ENCODE peak calls at places on chromosomes 6 and 20, in ten cellular contexts. O is K562, W is IMR-90, D is A549, L is body of pancreas, F is prostate gland, C is adrenal gland, X is stomach, H is breast epithelium, I is right lobe of liver. V is an unnamed sample.
A peak's percentile ranks its signal among the peaks of the same experiment; 100 is the strongest.

GRCh38 chr6:31396422-31397152 is 6.8 kb upstream of the MICA start:
- DNase-seq in O (peak; percentile 69), W (peak; percentile 70), D (peak; percentile 66), L (peak; percentile 88), F (peak; percentile 77), C (peak; percentile 90), X (peak; percentile 88), H (peak; percentile 87), I (peak; percentile 84), V (peak; percentile 70)

GRCh38 chr6:167078745-167079144 is 44.2 kb upstream of the CCR6 start:
- DNase-seq in O (no peak), W (no peak), D (no peak), L (no peak), F (no peak), C (no peak), X (no peak), H (no peak), I (no peak), V (no peak)

GRCh38 chr6:4776967-4777925 is 1.0 kb downstream of the CDYL start:
- DNase-seq in O (peak; percentile 59), W (peak; percentile 39), D (peak; percentile 26), L (peak; percentile 10), F (peak; percentile 4), C (peak; percentile 29), X (no peak), H (no peak), I (peak; percentile 52), V (no peak)

GRCh38 chr6:43910638-43911353 is 140.8 kb downstream of the VEGFA start:
- DNase-seq in O (no peak), W (peak; percentile 86), D (peak; percentile 42), L (no peak), F (no peak), C (no peak), X (no peak), H (no peak), I (no peak), V (no peak)

GRCh38 chr6:87869064-87869685 is 167.1 kb upstream of the AKIRIN2 start:
- DNase-seq in O (no peak), W (no peak), D (no peak), L (no peak), F (no peak), C (no peak), X (no peak), H (no peak), I (no peak), V (no peak)

GRCh38 chr6:46410330-46410953 is 80.8 kb downstream of the RCAN2 start:
- DNase-seq in O (peak; percentile 35), W (peak; percentile 42), D (no peak), L (peak; percentile 59), F (peak; percentile 9), C (peak; percentile 28), X (no peak), H (no peak), I (no peak), V (peak; percentile 26)

GRCh38 chr6:56821005-56821432 is 133.9 kb upstream of the BEND6 start:
- DNase-seq in O (no peak), W (no peak), D (no peak), L (no peak), F (no peak), C (no peak), X (no peak), H (no peak), I (no peak), V (no peak)

GRCh38 chr20:4776079-4776630 is 54.4 kb downstream of the PRND start:
- DNase-seq in O (no peak), W (no peak), D (no peak), L (no peak), F (no peak), C (no peak), X (no peak), H (no peak), I (peak; percentile 71), V (no peak)

DNA sequence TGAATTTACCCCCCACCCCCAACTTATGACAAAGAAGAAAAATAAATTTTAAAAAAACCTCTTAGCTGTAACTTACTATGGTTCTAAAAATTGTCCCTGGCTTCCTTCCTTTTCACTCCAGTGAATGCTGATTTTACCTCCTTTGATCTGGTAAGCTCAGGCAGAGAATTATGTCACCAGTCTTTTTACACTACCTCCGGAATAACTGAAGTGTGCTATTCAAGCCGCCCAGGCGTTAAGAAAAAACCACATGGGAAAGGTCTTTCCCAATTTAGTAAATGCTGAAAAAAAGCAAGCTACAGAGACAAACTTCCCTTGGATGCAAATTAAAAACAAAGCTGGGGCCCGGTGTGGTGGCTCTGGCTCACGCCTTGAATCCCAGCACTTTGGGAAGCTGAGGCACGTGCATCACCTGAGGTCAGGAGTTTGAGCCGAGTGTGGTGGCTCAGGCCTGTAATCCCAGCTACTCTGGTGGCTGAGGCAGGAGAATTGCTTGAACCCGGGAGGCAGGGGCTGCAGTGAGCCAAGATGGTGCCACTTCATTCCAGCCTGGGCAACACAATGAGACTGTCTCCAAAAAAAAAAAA is 12.4 kb downstream of the SNX5 start:
- DNase-seq in O (no peak), W (no peak), D (no peak), L (no peak), F (no peak), C (no peak), X (no peak), H (no peak), I (no peak), V (no peak)
- H3K4me1 ChIP-seq in O (peaks cover 31% of the 10 kb centered on the region), W (peaks cover 21% of the 10 kb centered on the region), D (peaks cover 40% of the 10 kb centered on the region), L (peaks cover 36% of the 10 kb centered on the region), F (no peaks in the 10 kb centered on the region), C (peaks cover 30% of the 10 kb centered on the region), X (peaks cover 71% of the 10 kb centered on the region), H (no peaks in the 10 kb centered on the region), I (peaks cover 44% of the 10 kb centered on the region), V (peaks cover 50% of the 10 kb centered on the region)

GRCh38 chr20:57465486-57465885 is 59.5 kb downstream of the CTCFL start:
- DNase-seq in O (no peak), W (no peak), D (no peak), L (no peak), F (no peak), C (no peak), X (no peak), H (no peak), I (no peak), V (no peak)

GRCh38 chr20:57465943-57466342 is 59.0 kb downstream of the CTCFL start:
- DNase-seq in O (peak; percentile 63), W (no peak), D (no peak), L (no peak), F (no peak), C (no peak), X (no peak), H (no peak), I (no peak), V (no peak)

GRCh38 chr20:57462781-57463180 is 62.2 kb downstream of the CTCFL start:
- DNase-seq in O (no peak), W (no peak), D (no peak), L (no peak), F (no peak), C (no peak), X (no peak), H (no peak), I (no peak), V (no peak)

GRCh38 chr20:57461726-57462125 is 63.2 kb downstream of the CTCFL start:
- DNase-seq in O (no peak), W (no peak), D (no peak), L (no peak), F (no peak), C (no peak), X (no peak), H (no peak), I (no peak), V (no peak)

DNA sequence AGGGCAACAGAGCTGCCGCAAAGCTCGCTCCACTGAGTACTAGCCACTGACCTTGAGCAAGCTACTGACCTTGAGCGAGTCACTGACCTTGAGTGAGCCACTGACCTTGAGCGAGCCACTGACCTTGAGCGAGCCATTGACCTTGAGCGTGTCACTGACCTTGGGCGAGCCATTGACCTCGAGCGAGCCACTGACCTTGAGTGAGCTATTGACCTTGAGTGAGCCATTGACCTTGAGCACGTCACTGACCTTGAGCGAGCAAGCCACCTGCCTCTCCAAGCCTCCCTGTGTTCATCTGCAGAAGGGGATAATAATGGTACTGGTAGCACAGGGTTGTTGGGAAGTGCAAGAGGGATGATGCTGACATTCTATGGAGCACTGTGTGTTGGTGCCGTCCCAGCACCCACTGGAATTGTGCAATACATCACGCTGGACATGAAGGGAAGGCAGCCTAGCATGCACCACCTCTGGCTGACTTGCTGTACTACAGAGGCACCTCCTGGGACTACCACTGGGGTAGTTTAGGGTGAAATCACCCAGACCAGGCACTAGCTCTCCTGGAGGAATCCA is 60.2 kb downstream of the CTCFL start:
- DNase-seq in O (peak; percentile 74), W (no peak), D (peak; percentile 71), L (peak; percentile 50), F (no peak), C (peak; percentile 84), X (no peak), H (no peak), I (no peak), V (peak; percentile 55)
- TF ChIP-seq CTCF in O (peak; percentile 72), W (no peak), D (no peak), L (peak; percentile 41), F (no peak), C (peak; percentile 53), X (no peak), H (no peak), I (peak; percentile 39), V (no peak)

GRCh38 chr20:57389695-57390603 is 1.2 kb upstream of the RBM38 start:
- DNase-seq in O (peak; percentile 73), W (no peak), D (no peak), L (no peak), F (no peak), C (no peak), X (no peak), H (no peak), I (no peak), V (peak; percentile 68)
- TF ChIP-seq POLR2A in O (peak; percentile 67), W (no peak), D (no peak), L (no peak), F (no peak), C (no peak), X (no peak), H (no peak), I (no peak), V (no peak)

GRCh38 chr6:154356690-154357089 is at the start of gene IPCEF1:
- DNase-seq in O (no peak), W (no peak), D (no peak), L (peak; percentile 16), F (no peak), C (no peak), X (no peak), H (no peak), I (no peak), V (no peak)

GRCh38 chr6:154354265-154354777 is 2.3 kb downstream of the IPCEF1 start:
- DNase-seq in O (no peak), W (no peak), D (no peak), L (no peak), F (no peak), C (no peak), X (no peak), H (no peak), I (no peak), V (no peak)

GRCh38 chr6:154352898-154353585 is 3.6 kb downstream of the IPCEF1 start:
- DNase-seq in O (no peak), W (no peak), D (no peak), L (no peak), F (no peak), C (no peak), X (no peak), H (no peak), I (no peak), V (no peak)

GRCh38 chr6:154358019-154358545 is 1.5 kb upstream of the IPCEF1 start:
- DNase-seq in O (no peak), W (peak; percentile 31), D (no peak), L (no peak), F (no peak), C (no peak), X (no peak), H (no peak), I (no peak), V (no peak)

DNA sequence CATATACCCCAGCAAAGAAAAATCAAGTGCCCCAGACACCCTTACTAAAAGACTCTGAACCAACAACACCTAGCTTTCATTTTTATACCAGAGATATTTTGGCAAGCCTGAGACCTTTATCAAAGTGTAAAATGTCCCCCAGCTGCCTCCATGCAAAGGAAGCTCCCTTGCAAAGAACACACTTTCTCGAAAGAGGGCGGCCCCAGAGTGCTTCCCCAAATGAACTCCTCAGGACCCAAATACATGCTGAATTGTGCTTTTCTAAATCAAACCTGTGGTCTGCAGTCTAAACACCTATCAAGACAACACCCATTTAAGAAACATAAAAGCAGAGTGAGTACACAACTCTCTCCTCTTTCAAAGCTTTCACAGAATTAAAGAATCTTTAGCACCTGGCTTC is 485 bp downstream of the IPCEF1 start:
- DNase-seq in O (no peak), W (no peak), D (no peak), L (no peak), F (no peak), C (no peak), X (no peak), H (no peak), I (no peak), V (no peak)
- H3K4me1 ChIP-seq in O (no peaks in the 10 kb centered on the region), W (peaks cover 5% of the 10 kb centered on the region), D (no peaks in the 10 kb centered on the region), L (no peaks in the 10 kb centered on the region), F (no peaks in the 10 kb centered on the region), C (no peaks in the 10 kb centered on the region), X (peaks cover 18% of the 10 kb centered on the region), H (no peaks in the 10 kb centered on the region), I (no peaks in the 10 kb centered on the region), V (peaks cover 34% of the 10 kb centered on the region)